ENCODE peak calls at places on chromosomes 13 and 19, in four cellular contexts. I, T, S and N are unnamed samples.

GRCh38 chr13:103403148-103403740 is 337.0 kb upstream of the SLC10A2 start:
- DNase-seq in I (no peak), T (no peak), S (no peak), N (no peak)

GRCh38 chr13:48194392-48194754 is 38.6 kb upstream of the ITM2B start:
- DNase-seq in I (no peak), T (no peak), S (no peak), N (no peak)

GRCh38 chr13:79447141-79447540 is 33.8 kb upstream of the NDFIP2 start:
- DNase-seq in I (no peak), T (no peak), S (no peak), N (no peak)

GRCh38 chr19:19064098-19064722 is 416 bp downstream of the SLC25A42 start:
- DNase-seq in I (no peak), T (no peak), S (no peak), N (no peak)

GRCh38 chr13:97386832-97387486 is 47.0 kb upstream of the RAP2A start:
- DNase-seq in I (no peak), T (no peak), S (no peak), N (no peak)

GRCh38 chr13:111879719-111880118 is 187.2 kb upstream of the SOX1 start:
- DNase-seq in I (no peak), T (no peak), S (no peak), N (no peak)

GRCh38 chr19:31385744-31386143 is 36.5 kb upstream of the TSHZ3 start:
- DNase-seq in I (no peak), T (no peak), S (no peak), N (no peak)

GRCh38 chr19:54534156-54534555 is 31.5 kb downstream of the LAIR2 start:
- DNase-seq in I (no peak), T (no peak), S (no peak), N (no peak)

GRCh38 chr13:29182216-29182615 is 362.1 kb downstream of the MTUS2 start:
- DNase-seq in I (no peak), T (no peak), S (no peak), N (no peak)

GRCh38 chr19:14476663-14477401 is 1.7 kb upstream of the PTGER1 start:
- DNase-seq in I (no peak), T (peak; percentile 88), S (no peak), N (no peak)

GRCh38 chr13:24187185-24187584 is 26.7 kb downstream of the SPATA13 start:
- DNase-seq in I (no peak), T (peak; percentile 64), S (no peak), N (no peak)

GRCh38 chr19:29681422-29682235 is 16.4 kb downstream of the PLEKHF1 start:
- DNase-seq in I (no peak), T (no peak), S (no peak), N (no peak)

GRCh38 chr13:43364210-43365041 is 341.0 kb downstream of the DNAJC15 start:
- DNase-seq in I (no peak), T (peak; percentile 70), S (no peak), N (no peak)

GRCh38 chr13:59691501-59692066 is 472.1 kb downstream of the DIAPH3 start:
- DNase-seq in I (no peak), T (peak; percentile 56), S (no peak), N (no peak)

GRCh38 chr13:94322925-94323324 is 156.6 kb downstream of the DCT start:
- DNase-seq in I (no peak), T (no peak), S (no peak), N (no peak)

GRCh38 chr19:13902993-13903555 is 2.8 kb downstream of the BRME1 start:
- DNase-seq in I (no peak), T (no peak), S (no peak), N (no peak)

GRCh38 chr13:39597828-39598227 is 5.2 kb downstream of the LHFPL6 start:
- DNase-seq in I (no peak), T (peak; percentile 59), S (no peak), N (no peak)

GRCh38 chr13:62643007-62643483 is 1227.4 kb upstream of the PCDH20 start:
- DNase-seq in I (no peak), T (peak; percentile 66), S (no peak), N (no peak)

GRCh38 chr13:46858776-46859175 is 38.1 kb downstream of the HTR2A start:
- DNase-seq in I (no peak), T (no peak), S (no peak), N (no peak)

GRCh38 chr19:34985249-34986022 is 14.7 kb upstream of the GRAMD1A start:
- DNase-seq in I (peak; percentile 52), T (peak; percentile 24), S (no peak), N (peak; percentile 31)

GRCh38 chr13:95349267-95349666 is 48.0 kb upstream of the ABCC4 start:
- DNase-seq in I (no peak), T (peak; percentile 40), S (no peak), N (no peak)

GRCh38 chr19:42098781-42099180 is 22.8 kb downstream of the ZNF574 start:
- DNase-seq in I (peak; percentile 87), T (no peak), S (no peak), N (peak; percentile 75)

GRCh38 chr13:72960541-72960940 is 98.3 kb upstream of the KLF5 start:
- DNase-seq in I (peak; percentile 27), T (no peak), S (no peak), N (peak; percentile 54)

GRCh38 chr19:14381689-14382474 is 638 bp downstream of the ADGRE5 start:
- DNase-seq in I (peak; percentile 79), T (peak; percentile 20), S (peak; percentile 23), N (no peak)

GRCh38 chr19:45814851-45815481 is at the start of gene RSPH6A:
- DNase-seq in I (no peak), T (no peak), S (no peak), N (no peak)
- H3K4me3 ChIP-seq in I (peak within 1 kb of the TSS; percentile 19), T (no peak within 1 kb of the TSS), S (no peak within 1 kb of the TSS), N (no peak within 1 kb of the TSS)

GRCh38 chr19:6352381-6353165 is 8.8 kb upstream of the CLPP start:
- DNase-seq in I (no peak), T (no peak), S (no peak), N (peak; percentile 75)
- TF ChIP-seq CTCF in I (no peak), T (no peak), S (no peak), N (no peak)

GRCh38 chr19:17953316-17953801 is 13.5 kb upstream of the KCNN1 start:
- DNase-seq in I (no peak), T (no peak), S (no peak), N (no peak)
- H3K4me3 ChIP-seq in I (no peak overlapping the region), T (no peak overlapping the region), S (no peak overlapping the region), N (no peak overlapping the region)

DNA sequence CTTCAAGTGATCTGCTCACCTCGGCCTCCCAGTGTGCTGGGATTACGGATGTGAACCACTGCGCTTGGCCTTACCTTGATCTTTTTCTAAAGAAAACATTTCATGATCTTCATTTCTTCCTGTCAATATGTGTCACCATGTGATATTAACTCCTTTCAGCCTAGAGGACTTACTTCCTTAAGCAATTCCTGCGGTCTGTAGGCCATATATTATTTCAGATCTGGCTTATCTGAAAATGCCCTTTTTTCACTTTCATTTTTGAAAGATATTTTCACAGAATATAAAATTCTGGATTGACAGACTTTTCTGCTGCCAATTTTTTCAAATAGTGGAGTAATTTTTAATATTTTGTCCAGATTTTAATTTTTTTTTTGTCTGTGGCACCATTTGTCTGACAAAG is 2.0 kb upstream of the GPR32 start:
- DNase-seq in I (no peak), T (no peak), S (no peak), N (no peak)
- TF ChIP-seq CTCF in I (no peak), T (no peak), S (no peak), N (no peak)

DNA sequence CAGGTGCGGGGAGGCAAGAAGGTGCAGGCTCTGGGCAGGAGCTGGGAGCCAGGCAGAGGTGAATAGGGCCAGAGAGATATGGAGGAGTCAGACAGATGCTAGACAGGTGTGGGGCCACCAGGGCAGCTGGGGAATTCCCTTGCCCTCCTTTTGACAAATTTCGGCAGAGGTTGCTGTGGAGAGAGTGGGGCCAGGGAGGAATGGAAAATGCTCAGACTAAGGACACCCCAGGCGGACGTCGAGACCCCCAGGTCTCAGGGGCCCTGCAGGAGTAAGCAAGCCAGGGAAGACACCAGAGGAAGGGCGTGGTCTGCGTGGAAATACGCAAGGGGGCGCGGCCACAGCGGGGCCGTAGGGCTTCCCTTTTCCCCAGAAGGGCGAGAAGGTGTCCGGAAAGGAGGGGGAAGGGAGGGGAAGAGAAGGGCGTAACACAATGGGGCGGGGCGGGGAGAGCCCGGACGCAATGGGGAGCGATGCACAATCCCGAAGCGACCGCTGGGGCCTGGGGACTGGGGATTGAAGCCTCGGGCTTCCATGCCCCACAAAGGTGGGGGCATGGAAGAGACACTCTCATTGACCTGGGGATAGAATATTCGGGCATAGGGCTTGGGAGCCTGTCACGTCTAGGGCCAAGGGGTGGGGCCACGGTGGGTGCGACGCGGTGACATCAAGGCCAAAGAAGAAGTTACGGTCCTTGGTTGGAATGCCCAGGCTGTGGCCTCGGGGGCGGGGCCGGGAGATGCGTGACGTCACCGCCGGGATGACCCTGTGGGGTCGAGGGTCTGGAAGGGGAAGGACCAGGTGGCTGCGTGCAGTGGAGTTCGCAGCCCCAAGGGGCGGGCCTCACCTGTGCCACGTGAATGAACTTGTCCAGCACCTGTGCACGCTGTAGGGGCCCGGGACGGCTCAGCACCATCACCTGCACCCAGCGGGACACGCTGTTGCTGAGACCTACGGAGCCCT is 8.2 kb downstream of the RASGRP4 start:
- DNase-seq in I (no peak), T (no peak), S (no peak), N (no peak)
- H3K4me3 ChIP-seq in I (peak overlapping the region; percentile 37), T (no peak overlapping the region), S (peak overlapping the region; percentile 25), N (no peak overlapping the region)

DNA sequence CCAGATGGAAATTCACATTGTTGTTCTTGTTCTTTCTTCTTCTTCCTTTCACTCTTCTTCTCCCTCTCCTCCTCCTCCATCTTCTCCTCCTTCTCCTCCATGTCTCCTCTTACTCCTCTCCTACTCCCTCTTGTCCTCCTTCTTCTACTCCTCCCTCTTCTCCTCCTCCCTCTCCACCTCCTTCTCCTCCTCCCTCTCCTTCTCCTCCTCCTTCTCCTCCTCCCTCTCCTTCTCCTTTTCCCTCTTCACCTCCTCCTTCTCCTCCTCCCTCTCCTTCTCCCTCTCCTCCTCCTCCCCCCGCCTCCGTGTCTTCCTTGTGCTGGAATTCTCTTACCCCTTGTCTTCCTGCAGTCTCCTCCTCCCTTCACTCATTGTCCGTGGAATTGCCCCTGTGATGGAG is 18.4 kb downstream of the CABP5 start:
- DNase-seq in I (no peak), T (no peak), S (no peak), N (no peak)
- TF ChIP-seq CTCF in I (no peak), T (no peak), S (no peak), N (no peak)

DNA sequence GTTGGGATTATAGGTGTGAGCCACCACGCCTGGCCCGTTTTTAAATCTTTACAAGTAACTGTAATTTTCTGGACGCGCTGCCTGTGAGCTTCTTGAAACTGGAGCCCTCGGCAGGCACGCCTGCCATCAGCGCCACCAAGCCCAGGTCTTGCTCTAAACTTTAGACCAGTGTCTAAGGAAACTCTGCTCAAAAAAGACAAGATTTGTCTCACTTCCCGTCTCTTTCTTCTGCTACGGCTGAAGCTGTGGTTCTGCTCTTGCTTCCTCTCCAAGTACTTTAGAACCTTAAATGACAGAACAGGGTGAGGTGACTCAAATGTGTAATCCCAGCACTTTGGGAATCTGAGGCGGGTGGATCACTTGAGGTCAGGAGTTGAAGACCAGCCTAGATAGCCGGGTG is 24.9 kb downstream of the RCN3 start:
- DNase-seq in I (no peak), T (no peak), S (no peak), N (no peak)
- H3K4me3 ChIP-seq in I (no peak overlapping the region), T (no peak overlapping the region), S (no peak overlapping the region), N (no peak overlapping the region)